ENCODE peak calls at places on chromosomes 1 and 21, in nine cellular contexts. U, Y, O, R, J, L, X, V and N are unnamed samples.
A peak's percentile ranks its signal among the peaks of the same experiment; 100 is the strongest.

GRCh38 chr1:174726167-174726879 is 273.4 kb upstream of the CACYBP start:
- DNase-seq in U (peak; percentile 35), Y (peak; percentile 55), O (no peak), R (no peak), J (no peak), L (no peak), X (no peak), V (no peak), N (peak; percentile 26)

GRCh38 chr21:38911523-38912354 is 106.0 kb downstream of the ETS2 start:
- DNase-seq in U (no peak), Y (no peak), O (no peak), R (no peak), J (no peak), L (peak; percentile 19), X (no peak), V (no peak), N (no peak)

GRCh38 chr1:98323396-98323795 is 338.1 kb upstream of the SNX7 start:
- DNase-seq in U (peak; percentile 78), Y (peak; percentile 82), O (no peak), R (peak; percentile 3), J (no peak), L (peak; percentile 25), X (no peak), V (no peak), N (no peak)

GRCh38 chr1:26373281-26373680 is 731 bp upstream of the ZNF683 start:
- DNase-seq in U (no peak), Y (no peak), O (no peak), R (no peak), J (no peak), L (no peak), X (no peak), V (no peak), N (no peak)

GRCh38 chr1:246117066-246117791 is 389.9 kb downstream of the SMYD3 start:
- DNase-seq in U (peak; percentile 74), Y (peak; percentile 64), O (no peak), R (peak; percentile 59), J (no peak), L (peak; percentile 31), X (no peak), V (no peak), N (peak; percentile 57)

GRCh38 chr1:48214820-48215219 is 7.7 kb upstream of the SLC5A9 start:
- DNase-seq in U (no peak), Y (no peak), O (no peak), R (peak; percentile 21), J (no peak), L (peak; percentile 47), X (no peak), V (no peak), N (no peak)

GRCh38 chr1:53641481-53642214 is 97.3 kb downstream of the GLIS1 start:
- DNase-seq in U (no peak), Y (no peak), O (peak; percentile 46), R (no peak), J (no peak), L (peak; percentile 13), X (peak; percentile 36), V (no peak), N (no peak)

GRCh38 chr1:108125312-108126138 is 74.6 kb downstream of the SLC25A24 start:
- DNase-seq in U (peak; percentile 68), Y (peak; percentile 77), O (peak; percentile 82), R (peak; percentile 73), J (peak; percentile 14), L (peak; percentile 71), X (peak; percentile 83), V (peak; percentile 52), N (peak; percentile 76)

GRCh38 chr21:27152996-27153395 is 186.1 kb upstream of the ADAMTS5 start:
- DNase-seq in U (no peak), Y (no peak), O (no peak), R (no peak), J (no peak), L (no peak), X (no peak), V (no peak), N (no peak)

GRCh38 chr1:6095511-6096242 is 50.0 kb downstream of the KCNAB2 start:
- DNase-seq in U (no peak), Y (no peak), O (no peak), R (no peak), J (no peak), L (no peak), X (peak; percentile 39), V (no peak), N (no peak)

GRCh38 chr1:55246331-55246730 is 31.2 kb upstream of the USP24 start:
- DNase-seq in U (no peak), Y (no peak), O (no peak), R (no peak), J (no peak), L (no peak), X (no peak), V (no peak), N (no peak)

GRCh38 chr1:31669786-31670582 is 25.3 kb upstream of the PEF1 start:
- DNase-seq in U (peak; percentile 40), Y (peak; percentile 20), O (peak; percentile 81), R (peak; percentile 81), J (peak; percentile 84), L (peak; percentile 70), X (peak; percentile 94), V (peak; percentile 83), N (peak; percentile 47)

GRCh38 chr1:3779265-3779911 is 6.8 kb downstream of the SMIM1 start:
- DNase-seq in U (no peak), Y (no peak), O (no peak), R (no peak), J (no peak), L (no peak), X (no peak), V (no peak), N (no peak)

GRCh38 chr1:204323887-204324286 is 35.8 kb downstream of the PLEKHA6 start:
- DNase-seq in U (peak; percentile 45), Y (peak; percentile 88), O (no peak), R (peak; percentile 35), J (no peak), L (peak; percentile 31), X (no peak), V (no peak), N (no peak)

GRCh38 chr1:8660455-8660854 is 157.0 kb downstream of the RERE start:
- DNase-seq in U (no peak), Y (peak; percentile 94), O (no peak), R (peak; percentile 67), J (peak; percentile 36), L (peak; percentile 28), X (peak; percentile 82), V (peak; percentile 74), N (no peak)

GRCh38 chr1:71285529-71285928 is 204.7 kb upstream of the ZRANB2 start:
- DNase-seq in U (no peak), Y (no peak), O (no peak), R (no peak), J (no peak), L (no peak), X (no peak), V (no peak), N (no peak)
- TF ChIP-seq POLR2A in U (no peak), Y (no peak), O (no peak), R (no peak), J (no peak), L (no peak), X (no peak), V (no peak), N (no peak)

DNA sequence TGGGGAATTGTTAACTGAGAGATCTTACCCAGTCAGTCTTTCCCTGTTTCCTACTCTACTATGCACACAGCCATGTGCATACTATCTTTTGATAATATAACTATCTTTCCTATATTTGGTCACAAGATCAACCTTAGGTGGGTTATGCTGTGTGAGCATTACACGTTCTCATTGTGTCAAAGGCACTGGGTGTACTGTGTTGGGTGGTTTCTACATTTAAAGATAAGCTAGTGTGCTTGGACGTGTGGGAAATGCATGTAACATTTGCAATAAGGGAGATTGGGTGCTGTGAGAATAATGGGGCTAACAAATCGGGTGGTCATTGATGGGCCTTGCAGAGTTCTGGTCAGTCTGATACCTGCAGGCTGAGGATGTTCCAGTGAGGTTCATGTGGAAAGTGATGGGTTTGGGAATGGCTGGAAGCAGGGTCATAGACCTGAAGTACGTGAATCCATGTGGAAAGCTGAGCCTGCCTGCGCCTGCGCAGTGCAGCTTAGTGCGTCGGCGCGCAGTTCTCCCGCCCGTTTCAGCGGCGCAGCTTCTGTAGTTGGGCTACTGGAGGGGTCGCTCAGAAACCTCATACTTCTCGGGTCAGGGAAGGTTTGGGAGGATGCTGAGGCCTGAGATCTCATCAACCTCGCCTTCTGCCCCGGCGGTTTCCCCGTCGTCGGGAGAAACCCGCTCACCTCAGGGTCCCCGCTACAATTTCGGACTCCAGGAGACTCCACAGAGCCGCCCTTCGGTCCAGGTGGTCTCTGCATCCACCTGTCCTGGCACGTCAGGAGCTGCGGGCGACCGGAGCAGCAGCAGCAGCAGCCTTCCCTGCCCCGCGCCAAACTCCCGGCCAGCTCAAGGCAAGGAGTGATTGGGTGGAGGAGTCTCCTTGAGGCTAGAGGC is at the start of gene MSH4:
- DNase-seq in U (no peak), Y (no peak), O (no peak), R (no peak), J (peak; percentile 10), L (no peak), X (no peak), V (peak; percentile 32), N (no peak)
- TF ChIP-seq POLR2A in U (no peak), Y (no peak), O (no peak), R (no peak), J (no peak), L (no peak), X (no peak), V (no peak), N (peak; percentile 50)

DNA sequence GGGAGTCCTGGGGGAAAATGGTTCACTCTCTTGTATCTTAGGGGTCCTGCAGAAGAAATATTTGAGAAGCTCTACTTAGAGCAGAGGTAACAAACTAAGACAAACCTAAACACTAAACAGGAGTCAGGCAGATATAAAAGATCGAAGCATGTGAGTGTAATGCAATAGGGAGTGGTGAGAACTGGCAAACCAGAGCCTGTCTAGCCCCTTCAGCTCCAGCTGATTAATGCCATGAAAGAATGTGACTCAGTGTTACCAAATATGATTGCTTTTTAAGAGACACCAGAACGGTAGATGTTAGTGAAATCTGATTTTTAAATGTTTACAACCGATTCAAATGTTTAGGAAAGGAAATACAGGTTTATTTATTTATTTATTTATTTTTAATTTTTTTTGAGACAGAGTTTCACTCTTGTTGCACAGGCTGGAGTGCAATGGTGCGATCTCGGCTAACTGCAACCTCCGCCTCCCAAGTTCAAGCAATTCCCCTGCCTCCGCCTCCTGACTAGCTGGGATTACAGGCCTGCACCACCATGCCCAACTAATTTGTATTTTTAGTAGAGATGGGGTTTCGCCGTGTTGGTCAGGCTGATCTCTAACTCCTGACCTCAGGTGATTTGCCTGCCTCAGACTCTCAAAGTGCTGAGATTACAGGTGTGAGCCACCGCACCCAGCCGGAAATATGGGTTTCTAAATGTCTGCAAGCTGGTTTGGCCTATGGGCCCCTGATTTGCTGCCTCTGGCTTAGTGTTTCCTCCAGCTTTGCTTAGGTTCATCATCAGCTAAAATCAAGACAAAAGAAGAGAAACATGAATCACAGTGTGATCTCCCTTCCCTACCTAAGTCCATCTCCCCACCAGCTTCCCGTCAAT is 12.2 kb downstream of the TXNIP start:
- DNase-seq in U (no peak), Y (no peak), O (peak; percentile 46), R (no peak), J (no peak), L (no peak), X (peak; percentile 55), V (no peak), N (no peak)
- TF ChIP-seq POLR2A in U (no peak), Y (no peak), O (no peak), R (no peak), J (no peak), L (no peak), X (no peak), V (no peak), N (no peak)

DNA sequence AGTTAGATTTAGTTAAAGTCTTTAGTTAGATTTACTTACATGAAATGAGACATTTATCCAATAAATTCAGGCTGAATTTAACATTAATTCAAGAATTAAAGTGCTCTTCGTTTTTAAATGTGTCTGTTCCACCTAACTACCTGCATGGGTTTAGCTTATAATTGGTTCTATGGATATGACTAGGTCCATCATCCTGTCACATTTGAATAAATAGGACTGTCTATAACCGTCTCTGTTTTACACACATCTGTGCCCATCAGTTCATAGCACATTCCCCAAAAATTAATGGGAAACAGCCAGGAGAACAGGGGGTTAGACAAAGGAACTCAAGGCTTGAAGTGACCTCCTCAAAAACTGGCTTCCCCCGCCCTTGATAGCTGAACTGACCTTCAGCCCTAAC is 219.6 kb downstream of the MRPL39 start:
- DNase-seq in U (no peak), Y (no peak), O (no peak), R (no peak), J (no peak), L (no peak), X (no peak), V (no peak), N (no peak)
- TF ChIP-seq POLR2A in U (no peak), Y (no peak), O (no peak), R (no peak), J (no peak), L (no peak), X (no peak), V (no peak), N (no peak)